ENCODE peak calls at places on chromosomes 7 and 10, in ten cellular contexts. G, O, P, V, E, U, A, X, Y and Q are unnamed samples.

GRCh38 chr10:72375173-72375572 is 20.5 kb upstream of the DNAJB12 start:
- DNase-seq in G (peak), O (no peak), P (no peak), V (no peak), E (no peak), U (no peak), A (peak), X (peak), Y (no peak), Q (no peak)

GRCh38 chr10:22550732-22551131 is 163.6 kb downstream of the PIP4K2A start:
- DNase-seq in G (peak), O (peak), P (peak), V (peak), E (peak), U (peak), A (peak), X (no peak), Y (peak), Q (no peak)

GRCh38 chr10:117926491-117926890 is 120.2 kb downstream of the RAB11FIP2 start:
- DNase-seq in G (peak), O (no peak), P (no peak), V (no peak), E (no peak), U (no peak), A (no peak), X (no peak), Y (no peak), Q (no peak)

GRCh38 chr7:90469554-90469953 is at the start of gene PTTG1IP2:
- DNase-seq in G (no peak), O (no peak), P (no peak), V (no peak), E (no peak), U (no peak), A (no peak), X (no peak), Y (no peak), Q (no peak)

GRCh38 chr7:94008537-94008936 is 4.4 kb upstream of the BET1 start:
- DNase-seq in G (peak), O (peak), P (peak), V (no peak), E (peak), U (no peak), A (no peak), X (peak), Y (no peak), Q (peak)

GRCh38 chr7:44767912-44768662 is 19.4 kb downstream of the ZMIZ2 start:
- DNase-seq in G (peak), O (no peak), P (peak), V (peak), E (peak), U (peak), A (no peak), X (no peak), Y (peak), Q (no peak)

GRCh38 chr7:149783386-149784250 is 10.2 kb upstream of the ZNF467 start:
- DNase-seq in G (no peak), O (no peak), P (no peak), V (no peak), E (no peak), U (no peak), A (no peak), X (no peak), Y (no peak), Q (no peak)

GRCh38 chr7:71144963-71145362 is 13.0 kb downstream of the GALNT17 start:
- DNase-seq in G (no peak), O (no peak), P (no peak), V (no peak), E (no peak), U (peak), A (no peak), X (peak), Y (no peak), Q (no peak)

GRCh38 chr7:1694981-1695511 is 25.0 kb downstream of the ELFN1 start:
- DNase-seq in G (no peak), O (no peak), P (no peak), V (no peak), E (no peak), U (no peak), A (no peak), X (no peak), Y (peak), Q (no peak)

GRCh38 chr10:121692626-121693025 is 94.4 kb upstream of the FGFR2 start:
- DNase-seq in G (no peak), O (no peak), P (no peak), V (no peak), E (no peak), U (no peak), A (no peak), X (no peak), Y (no peak), Q (no peak)

GRCh38 chr10:62081322-62081945 is 179.9 kb downstream of the ARID5B start:
- DNase-seq in G (no peak), O (peak), P (peak), V (no peak), E (peak), U (no peak), A (no peak), X (no peak), Y (no peak), Q (no peak)

GRCh38 chr10:132443605-132443997 is 46.6 kb downstream of the PWWP2B start:
- DNase-seq in G (peak), O (peak), P (peak), V (no peak), E (peak), U (peak), A (no peak), X (no peak), Y (peak), Q (no peak)

GRCh38 chr10:88565072-88565471 is 18.0 kb downstream of the RNLS start:
- DNase-seq in G (peak), O (no peak), P (peak), V (peak), E (peak), U (peak), A (peak), X (no peak), Y (peak), Q (peak)

GRCh38 chr7:128906001-128906765 is 4.3 kb downstream of the KCP start:
- DNase-seq in G (no peak), O (no peak), P (no peak), V (no peak), E (no peak), U (no peak), A (no peak), X (no peak), Y (peak), Q (peak)

GRCh38 chr10:114634607-114634974 is 23.5 kb downstream of the ABLIM1 start:
- DNase-seq in G (peak), O (peak), P (peak), V (no peak), E (peak), U (peak), A (no peak), X (peak), Y (peak), Q (peak)

GRCh38 chr7:106959753-106960152 is 84.8 kb upstream of the PRKAR2B start:
- DNase-seq in G (no peak), O (peak), P (no peak), V (no peak), E (no peak), U (peak), A (peak), X (no peak), Y (no peak), Q (no peak)

GRCh38 chr7:6436385-6436685 is 11.4 kb downstream of the DAGLB start:
- DNase-seq in G (no peak), O (no peak), P (no peak), V (peak), E (no peak), U (no peak), A (no peak), X (no peak), Y (no peak), Q (no peak)

GRCh38 chr10:98423691-98424120 is 8.7 kb upstream of the PYROXD2 start:
- DNase-seq in G (no peak), O (no peak), P (no peak), V (peak), E (no peak), U (peak), A (peak), X (no peak), Y (no peak), Q (no peak)

GRCh38 chr7:69968969-69969368 is 370.7 kb downstream of the AUTS2 start:
- DNase-seq in G (no peak), O (no peak), P (no peak), V (no peak), E (no peak), U (no peak), A (peak), X (no peak), Y (no peak), Q (no peak)

GRCh38 chr7:83550100-83550499 is 98.8 kb downstream of the SEMA3E start:
- DNase-seq in G (peak), O (no peak), P (peak), V (no peak), E (peak), U (no peak), A (no peak), X (peak), Y (no peak), Q (peak)

GRCh38 chr10:123970207-123970926 is 78.8 kb upstream of the CPXM2 start:
- DNase-seq in G (no peak), O (no peak), P (no peak), V (no peak), E (peak), U (no peak), A (peak), X (no peak), Y (no peak), Q (no peak)

GRCh38 chr10:101775273-101776131 is at the start of gene FGF8:
- DNase-seq in G (no peak), O (no peak), P (no peak), V (no peak), E (peak), U (no peak), A (peak), X (no peak), Y (no peak), Q (no peak)

GRCh38 chr10:76769161-76769560 is 868.4 kb downstream of the KCNMA1 start:
- DNase-seq in G (no peak), O (no peak), P (no peak), V (no peak), E (peak), U (no peak), A (no peak), X (no peak), Y (no peak), Q (no peak)

GRCh38 chr10:44781131-44781530 is 130.0 kb upstream of the TMEM72 start:
- DNase-seq in G (no peak), O (no peak), P (no peak), V (no peak), E (no peak), U (no peak), A (no peak), X (no peak), Y (no peak), Q (no peak)

GRCh38 chr7:32023353-32023752 is 46.9 kb downstream of the PDE1C start:
- DNase-seq in G (no peak), O (no peak), P (no peak), V (no peak), E (peak), U (no peak), A (no peak), X (peak), Y (no peak), Q (no peak)

GRCh38 chr7:144596953-144597352 is 193.5 kb upstream of the NOBOX start:
- DNase-seq in G (no peak), O (no peak), P (no peak), V (no peak), E (no peak), U (no peak), A (no peak), X (no peak), Y (no peak), Q (no peak)

GRCh38 chr10:112732277-112732891 is 217.7 kb upstream of the TCF7L2 start:
- DNase-seq in G (no peak), O (peak), P (no peak), V (no peak), E (peak), U (no peak), A (no peak), X (peak), Y (no peak), Q (peak)

GRCh38 chr10:5344746-5345145 is 20.0 kb upstream of the UCN3 start:
- DNase-seq in G (no peak), O (no peak), P (no peak), V (no peak), E (no peak), U (no peak), A (no peak), X (no peak), Y (no peak), Q (no peak)

GRCh38 chr10:95237376-95238170 is 43.5 kb downstream of the ACSM6 start:
- DNase-seq in G (peak), O (peak), P (no peak), V (no peak), E (peak), U (no peak), A (no peak), X (no peak), Y (no peak), Q (peak)

GRCh38 chr10:15384154-15384553 is 13.1 kb upstream of the FAM171A1 start:
- DNase-seq in G (no peak), O (peak), P (no peak), V (no peak), E (peak), U (no peak), A (no peak), X (no peak), Y (no peak), Q (peak)

GRCh38 chr10:6838118-6838517 is 258.0 kb upstream of the PRKCQ start:
- DNase-seq in G (no peak), O (peak), P (no peak), V (peak), E (no peak), U (no peak), A (peak), X (no peak), Y (no peak), Q (no peak)

GRCh38 chr7:65307651-65308299 is 65.9 kb upstream of the ZNF92 start:
- DNase-seq in G (peak), O (peak), P (peak), V (peak), E (peak), U (peak), A (peak), X (peak), Y (peak), Q (peak)

GRCh38 chr10:43749940-43750552 is 101.4 kb upstream of the ZNF32 start:
- DNase-seq in G (peak), O (no peak), P (no peak), V (no peak), E (no peak), U (no peak), A (no peak), X (no peak), Y (no peak), Q (no peak)

GRCh38 chr10:4083509-4084003 is 298.5 kb upstream of the KLF6 start:
- DNase-seq in G (no peak), O (no peak), P (peak), V (no peak), E (peak), U (peak), A (peak), X (peak), Y (peak), Q (no peak)

GRCh38 chr7:112571852-112572607 is 91.2 kb downstream of the LSMEM1 start:
- DNase-seq in G (no peak), O (peak), P (no peak), V (no peak), E (no peak), U (no peak), A (peak), X (no peak), Y (no peak), Q (no peak)

GRCh38 chr10:60434418-60435046 is 44.9 kb upstream of the ANK3 start:
- DNase-seq in G (peak), O (peak), P (peak), V (peak), E (peak), U (peak), A (peak), X (no peak), Y (peak), Q (peak)

GRCh38 chr7:74290590-74290950 is 1.4 kb downstream of the CLIP2 start:
- DNase-seq in G (no peak), O (no peak), P (no peak), V (no peak), E (peak), U (no peak), A (no peak), X (no peak), Y (no peak), Q (no peak)

GRCh38 chr7:135159359-135160087 is 11.0 kb downstream of the CYREN start:
- DNase-seq in G (no peak), O (no peak), P (no peak), V (peak), E (peak), U (no peak), A (no peak), X (no peak), Y (no peak), Q (no peak)

GRCh38 chr7:79282051-79282694 is 171.3 kb downstream of the MAGI2 start:
- DNase-seq in G (peak), O (peak), P (peak), V (no peak), E (peak), U (peak), A (peak), X (peak), Y (peak), Q (peak)

GRCh38 chr7:79286181-79286580 is 167.3 kb downstream of the MAGI2 start:
- DNase-seq in G (no peak), O (no peak), P (no peak), V (no peak), E (no peak), U (no peak), A (no peak), X (no peak), Y (no peak), Q (no peak)

GRCh38 chr7:79284226-79284625 is 169.2 kb downstream of the MAGI2 start:
- DNase-seq in G (peak), O (no peak), P (peak), V (no peak), E (peak), U (no peak), A (no peak), X (peak), Y (no peak), Q (no peak)

GRCh38 chr7:79281406-79281805 is 172.1 kb downstream of the MAGI2 start:
- DNase-seq in G (no peak), O (no peak), P (peak), V (no peak), E (peak), U (no peak), A (no peak), X (no peak), Y (no peak), Q (no peak)

GRCh38 chr7:79282882-79283602 is 170.4 kb downstream of the MAGI2 start:
- DNase-seq in G (peak), O (peak), P (peak), V (no peak), E (peak), U (no peak), A (no peak), X (peak), Y (no peak), Q (peak)
- H3K4me2 ChIP-seq in G (peak), O (peak), P (peak), V (no peak), E (peak), U (peak), A (no peak), X (peak), Y (peak), Q (peak)

DNA sequence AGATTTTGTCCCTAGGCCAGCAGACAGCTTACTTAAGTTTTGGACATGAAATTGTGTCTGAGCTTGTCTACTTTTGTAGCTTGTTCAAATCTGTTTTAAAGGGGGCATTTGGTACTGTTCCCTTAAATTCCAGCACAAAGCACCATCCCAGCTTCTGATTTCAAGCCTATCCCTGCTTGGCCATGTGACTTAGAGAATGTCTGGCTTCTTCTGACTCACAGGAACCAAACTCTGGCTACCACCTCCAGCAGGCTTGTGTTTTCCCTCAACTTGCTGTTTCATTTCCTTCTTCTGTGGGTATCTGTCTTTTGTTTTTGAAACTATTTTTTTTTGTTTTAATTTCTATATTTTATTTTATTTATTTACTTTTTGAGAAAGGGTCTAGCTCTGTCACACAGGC is 97.9 kb upstream of the FZD8 start:
- DNase-seq in G (peak), O (peak), P (no peak), V (no peak), E (peak), U (no peak), A (no peak), X (peak), Y (no peak), Q (peak)
- H2AFZ ChIP-seq in G (no peak), O (peak), P (no peak), V (no peak), E (peak), U (no peak), A (no peak), X (peak), Y (peak), Q (peak)

GRCh38 chr7:68321776-68322496 is 1276.3 kb upstream of the AUTS2 start:
- DNase-seq in G (no peak), O (no peak), P (no peak), V (peak), E (no peak), U (no peak), A (no peak), X (peak), Y (no peak), Q (no peak)
- H3K4me2 ChIP-seq in G (no peak), O (no peak), P (no peak), V (peak), E (no peak), U (no peak), A (no peak), X (no peak), Y (peak), Q (no peak)

GRCh38 chr10:131440405-131441360 is 129.2 kb upstream of the TCERG1L start:
- DNase-seq in G (no peak), O (no peak), P (no peak), V (no peak), E (no peak), U (no peak), A (no peak), X (no peak), Y (no peak), Q (no peak)
- H2AFZ ChIP-seq in G (no peak), O (no peak), P (no peak), V (no peak), E (no peak), U (no peak), A (no peak), X (no peak), Y (no peak), Q (no peak)